ENCODE peak calls at places on chromosomes 1 and 21, in ten cellular contexts. P is left ventricle myocardium inferior, M is H1, B is psoas muscle, T is IMR-90, H is foreskin fibroblast, Q is AG09309, S is brain microvascular endothelial cell, D is GM23248, C is tibial nerve. X is an unnamed sample.

GRCh38 chr1:51240096-51240495 is 4.0 kb downstream of the RNF11 start:
- DNase-seq in C (no peak), S (no peak), H (no peak), D (no peak), P (no peak), M (no peak), B (no peak), Q (no peak), T (no peak), X (peak)

GRCh38 chr1:46643368-46643775 is 24.8 kb downstream of the ATPAF1 start:
- DNase-seq in M (no peak), B (no peak), S (peak), H (peak), D (peak), Q (peak), P (no peak), C (no peak), T (peak), X (no peak)

GRCh38 chr1:47443530-47444316 is 5.9 kb downstream of the FOXD2 start:
- DNase-seq in B (no peak), D (no peak), H (no peak), P (no peak), Q (no peak), S (no peak), M (no peak), C (no peak), T (no peak), X (no peak)

GRCh38 chr1:169133801-169134558 is 27.5 kb downstream of the ATP1B1 start:
- DNase-seq in P (no peak), H (no peak), C (no peak), Q (no peak), T (no peak), D (peak), S (no peak), M (no peak), B (no peak), X (no peak)

GRCh38 chr1:100034465-100034864 is 64.7 kb downstream of the SLC35A3 start:
- DNase-seq in H (no peak), C (no peak), M (no peak), T (peak), P (no peak), S (no peak), B (no peak), D (peak), Q (no peak), X (no peak)

GRCh38 chr21:43734131-43734634 is 15.3 kb downstream of the PDXK start:
- DNase-seq in D (no peak), T (no peak), B (no peak), H (no peak), C (no peak), Q (no peak), M (no peak), P (no peak), S (no peak), X (peak)

GRCh38 chr1:116852910-116853309 is 56.8 kb upstream of the PTGFRN start:
- DNase-seq in C (no peak), Q (no peak), S (peak), H (peak), T (no peak), P (no peak), B (no peak), D (peak), M (no peak), X (no peak)

GRCh38 chr1:60069691-60070090 is 3.9 kb downstream of the C1orf87 start:
- DNase-seq in P (no peak), D (no peak), C (no peak), S (no peak), Q (no peak), H (no peak), B (no peak), T (no peak), M (no peak), X (no peak)

GRCh38 chr1:21508580-21509350 is 458 bp upstream of the ALPL start:
- DNase-seq in T (peak), Q (no peak), B (peak), M (peak), S (no peak), H (peak), P (peak), D (peak), C (peak), X (peak)

GRCh38 chr1:189779034-189779433 is 698.6 kb downstream of the BRINP3 start:
- DNase-seq in S (no peak), P (no peak), M (no peak), H (no peak), Q (no peak), C (no peak), B (no peak), D (no peak), T (no peak), X (no peak)

GRCh38 chr1:215631489-215631888 is 64.4 kb downstream of the KCTD3 start:
- DNase-seq in D (peak), T (peak), S (peak), H (no peak), C (no peak), M (no peak), B (peak), Q (peak), P (no peak), X (no peak)

GRCh38 chr21:28828981-28829380 is 163.7 kb downstream of the LTN1 start:
- DNase-seq in B (no peak), H (no peak), C (no peak), M (no peak), T (no peak), Q (no peak), D (peak), P (no peak), S (no peak), X (no peak)

GRCh38 chr1:31718519-31718918 is 14.7 kb upstream of the COL16A1 start:
- DNase-seq in C (no peak), P (no peak), D (no peak), M (no peak), Q (no peak), T (no peak), S (no peak), H (no peak), B (no peak), X (no peak)

GRCh38 chr1:31717341-31717740 is 13.5 kb upstream of the COL16A1 start:
- DNase-seq in S (no peak), P (no peak), B (no peak), C (no peak), T (peak), H (no peak), D (peak), M (no peak), Q (no peak), X (no peak)

GRCh38 chr1:31714442-31715096 is 10.8 kb upstream of the COL16A1 start:
- DNase-seq in C (peak), T (peak), S (peak), D (peak), B (peak), Q (no peak), H (peak), P (peak), M (no peak), X (peak)

GRCh38 chr1:31715097-31715872 is 11.5 kb upstream of the COL16A1 start:
- DNase-seq in H (peak), B (peak), M (peak), C (peak), P (peak), S (peak), T (peak), D (peak), Q (peak), X (peak)

GRCh38 chr1:31715873-31716220 is 12.0 kb upstream of the COL16A1 start:
- DNase-seq in D (no peak), Q (no peak), H (no peak), T (no peak), S (no peak), B (no peak), C (no peak), P (no peak), M (no peak), X (no peak)
- H3K4me3 ChIP-seq in D (peak), Q (peak), H (no peak), T (no peak), S (peak), B (peak), C (peak), P (peak), M (peak), X (no peak)

GRCh38 chr1:62652387-62652786 is 35.8 kb downstream of the DOCK7 start:
- DNase-seq in B (no peak), P (no peak), Q (no peak), M (no peak), S (no peak), C (no peak), D (no peak), T (no peak), H (no peak), X (no peak)
- H3K4me3 ChIP-seq in B (no peak), P (no peak), Q (no peak), M (no peak), S (no peak), C (no peak), D (no peak), T (no peak), H (no peak), X (no peak)

GRCh38 chr1:214546886-214547641 is 4.3 kb downstream of the PTPN14 start:
- DNase-seq in B (no peak), M (no peak), D (no peak), H (no peak), C (no peak), T (no peak), S (no peak), P (no peak), Q (no peak), X (no peak)
- H3K4me3 ChIP-seq in B (peak), M (no peak), D (peak), H (no peak), C (no peak), T (no peak), S (no peak), P (no peak), Q (no peak), X (no peak)

DNA sequence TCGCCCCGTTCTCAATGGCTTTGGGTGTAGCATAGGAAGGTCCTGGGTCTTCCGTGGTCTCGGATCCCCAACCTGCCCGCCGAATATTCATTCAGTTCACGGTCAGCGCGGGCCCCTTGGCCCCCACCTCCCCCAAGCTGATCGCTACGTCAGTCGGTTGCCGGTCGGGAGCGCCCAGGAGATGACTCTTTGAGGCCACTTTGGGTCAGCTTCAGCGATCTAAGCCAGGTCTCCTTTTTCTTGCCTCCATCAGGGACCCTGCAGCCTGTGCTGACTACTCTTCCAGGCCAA is 12.8 kb downstream of the HLX start:
- DNase-seq in M (no peak), B (no peak), P (no peak), C (no peak), D (no peak), H (no peak), Q (no peak), S (no peak), T (no peak), X (no peak)
- H3K4me3 ChIP-seq in M (no peak), B (no peak), P (no peak), C (no peak), D (no peak), H (no peak), Q (no peak), S (no peak), T (no peak), X (no peak)

GRCh38 chr1:171345536-171345935 is 31.6 kb downstream of the FMO4 start:
- DNase-seq in S (no peak), Q (no peak), H (no peak), D (peak), C (no peak), P (no peak), B (no peak), T (no peak), M (no peak), X (no peak)
- H3K4me3 ChIP-seq in S (no peak), Q (no peak), H (no peak), D (no peak), C (no peak), P (no peak), B (no peak), T (no peak), M (no peak), X (no peak)

DNA sequence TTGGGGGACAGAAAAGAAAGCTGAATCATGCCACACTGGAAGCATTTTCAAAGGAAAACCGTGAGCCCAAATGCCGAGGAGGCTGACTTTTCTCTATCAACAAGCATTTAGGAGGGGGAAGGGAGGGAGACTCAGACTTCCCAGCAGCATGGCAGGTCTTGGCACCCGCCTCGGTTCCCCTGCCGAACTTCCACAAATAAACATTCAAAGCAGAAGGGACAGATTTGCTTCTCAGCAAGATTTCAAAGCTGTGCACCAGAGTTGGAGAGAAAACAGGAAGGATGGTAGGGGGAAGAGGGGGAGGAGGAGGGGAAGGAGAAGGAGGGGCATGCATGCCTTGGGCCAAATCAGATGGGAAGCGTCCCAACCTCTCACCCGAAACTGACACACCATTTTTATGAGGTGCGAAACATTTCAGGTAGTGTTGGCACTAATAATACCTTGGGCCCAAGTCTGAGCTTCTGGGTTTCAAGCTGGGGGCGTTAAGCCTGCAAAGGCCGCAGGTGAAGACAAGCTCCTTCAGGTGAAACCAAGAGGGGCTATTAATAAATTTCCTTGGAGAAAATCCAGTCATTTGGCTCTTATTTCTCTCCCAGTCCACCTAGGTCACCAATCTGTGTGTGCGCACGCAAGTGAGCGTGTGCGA is 26.4 kb downstream of the ABCA4 start:
- DNase-seq in D (peak), H (peak), P (peak), C (peak), B (peak), T (peak), S (peak), M (no peak), Q (no peak), X (no peak)
- H3K4me3 ChIP-seq in D (peak), H (no peak), P (peak), C (no peak), B (peak), T (no peak), S (no peak), M (no peak), Q (no peak), X (no peak)

GRCh38 chr1:28248273-28249012 is 10.9 kb upstream of the SESN2 start:
- DNase-seq in Q (no peak), T (peak), M (no peak), P (peak), B (peak), S (peak), D (peak), H (peak), C (peak), X (peak)
- H3K4me3 ChIP-seq in Q (peak), T (peak), M (no peak), P (peak), B (peak), S (no peak), D (peak), H (no peak), C (no peak), X (no peak)

GRCh38 chr1:174018565-174018964 is 3.6 kb downstream of the RC3H1 start:
- DNase-seq in S (no peak), T (no peak), C (no peak), B (no peak), M (no peak), P (no peak), Q (no peak), H (no peak), D (no peak), X (no peak)
- H3K4me3 ChIP-seq in S (no peak), T (no peak), C (no peak), B (peak), M (no peak), P (peak), Q (no peak), H (no peak), D (no peak), X (no peak)

GRCh38 chr1:226408285-226409184 is 642 bp upstream of the PARP1 start:
- DNase-seq in M (no peak), C (no peak), S (no peak), H (no peak), P (no peak), B (peak), D (no peak), T (no peak), Q (no peak), X (no peak)
- H3K4me3 ChIP-seq in M (peak), C (peak), S (peak), H (peak), P (peak), B (peak), D (peak), T (peak), Q (peak), X (no peak)

GRCh38 chr1:162294015-162294414 is 82.6 kb downstream of the SPATA46 start:
- DNase-seq in Q (no peak), D (no peak), C (no peak), S (no peak), P (no peak), T (no peak), M (no peak), H (no peak), B (no peak), X (no peak)
- H3K4me3 ChIP-seq in Q (no peak), D (no peak), C (no peak), S (no peak), P (no peak), T (no peak), M (no peak), H (no peak), B (no peak), X (no peak)

X was measured in small intestine.